ENCODE peak calls at places on chromosomes 13 and 19, in six cellular contexts. Q is CD4-positive, alpha-beta T cell; H is WTC11; Y is A549; T is astrocyte of the spinal cord; V is Calu3. J is an unnamed sample.

GRCh38 chr13:20359335-20359734 is 127.2 kb upstream of the GJB6 start:
- DNase-seq in Q (no peak), H (no peak), Y (peak; percentile 32), T (peak; percentile 96), V (peak; percentile 19), J (peak; percentile 97)

GRCh38 chr19:17772172-17772571 is 20.9 kb downstream of the FCHO1 start:
- DNase-seq in Q (no peak), H (no peak), Y (no peak), T (no peak), V (no peak), J (peak; percentile 37)

GRCh38 chr13:100098445-100099116 is 9.7 kb downstream of the PCCA start:
- DNase-seq in Q (no peak), H (no peak), Y (no peak), T (no peak), V (no peak), J (no peak)

GRCh38 chr19:7788178-7788932 is 25.3 kb downstream of the CLEC4M start:
- DNase-seq in Q (no peak), H (peak; percentile 36), Y (no peak), T (no peak), V (no peak), J (no peak)

GRCh38 chr19:12996542-12997094 is 1.3 kb downstream of the NFIX start:
- DNase-seq in Q (no peak), H (peak; percentile 68), Y (no peak), T (no peak), V (no peak), J (peak; percentile 23)

GRCh38 chr13:94710081-94710809 is 2.1 kb downstream of the SOX21 start:
- DNase-seq in Q (no peak), H (no peak), Y (no peak), T (peak; percentile 23), V (no peak), J (no peak)

GRCh38 chr13:42747399-42747873 is 33.9 kb upstream of the FAM216B start:
- DNase-seq in Q (no peak), H (no peak), Y (no peak), T (peak; percentile 98), V (peak; percentile 11), J (peak; percentile 100)

GRCh38 chr13:33123066-33123940 is 107.1 kb downstream of the KL start:
- DNase-seq in Q (no peak), H (no peak), Y (no peak), T (no peak), V (no peak), J (peak; percentile 90)

GRCh38 chr13:75803175-75803611 is 167.1 kb downstream of the LMO7 start:
- DNase-seq in Q (peak; percentile 24), H (peak; percentile 55), Y (no peak), T (no peak), V (no peak), J (no peak)

GRCh38 chr13:48852911-48853310 is 122.8 kb upstream of the FNDC3A start:
- DNase-seq in Q (no peak), H (no peak), Y (no peak), T (no peak), V (no peak), J (no peak)

GRCh38 chr13:101536079-101536478 is 83.6 kb downstream of the ITGBL1 start:
- DNase-seq in Q (no peak), H (no peak), Y (no peak), T (no peak), V (no peak), J (no peak)

GRCh38 chr19:507286-508203 is at the start of gene TPGS1:
- DNase-seq in Q (peak; percentile 83), H (peak; percentile 93), Y (no peak), T (peak; percentile 75), V (peak; percentile 90), J (peak; percentile 44)

GRCh38 chr19:7989071-7989575 is 16.3 kb downstream of the ELAVL1 start:
- DNase-seq in Q (no peak), H (no peak), Y (no peak), T (no peak), V (no peak), J (no peak)

GRCh38 chr13:65932587-65933239 is 1297.4 kb downstream of the PCDH9 start:
- DNase-seq in Q (no peak), H (no peak), Y (no peak), T (no peak), V (no peak), J (peak; percentile 82)

DNA sequence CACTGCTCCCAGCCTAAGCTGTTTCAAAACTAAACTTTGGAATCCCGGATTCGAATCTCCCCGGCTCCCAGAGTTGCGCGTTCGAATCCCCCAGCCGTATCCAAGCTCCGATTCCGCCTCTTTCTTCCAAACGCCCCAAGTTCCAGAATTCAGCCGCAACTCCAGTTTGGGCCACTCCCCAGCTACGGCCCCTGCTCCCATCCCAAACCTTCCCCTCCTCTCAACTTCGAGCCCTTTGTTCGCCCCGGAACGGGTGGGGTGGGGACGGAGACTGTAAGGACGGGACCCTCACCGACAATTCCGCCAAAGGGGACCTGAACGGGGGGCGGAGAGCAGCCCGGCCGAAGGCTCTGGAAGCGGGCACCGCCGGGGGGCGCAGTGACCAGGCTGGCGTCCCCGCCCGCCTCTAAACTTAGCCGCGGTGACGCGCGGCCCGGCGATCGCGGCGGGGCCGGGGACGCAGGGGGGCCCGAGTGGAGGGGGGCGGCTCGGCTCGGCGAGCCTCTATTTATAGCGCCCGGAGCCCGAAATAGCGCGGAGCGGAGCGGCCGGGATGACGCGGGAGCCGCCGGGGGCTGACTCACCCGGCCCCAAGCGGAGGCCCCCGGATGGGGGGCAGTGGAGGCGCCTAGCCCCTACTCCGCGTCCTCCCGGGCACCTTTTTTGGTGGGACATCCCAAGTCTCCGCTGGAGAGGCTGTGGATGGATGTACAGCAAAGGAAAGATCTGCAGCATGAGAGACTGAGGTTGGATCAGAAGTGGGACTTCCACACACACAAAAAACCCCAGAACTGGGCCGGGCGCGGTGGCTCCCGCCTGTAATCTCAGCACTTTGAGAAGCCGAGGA is 4.9 kb upstream of the ERCC1 start:
- DNase-seq in Q (no peak), H (peak; percentile 78), Y (peak; percentile 68), T (peak; percentile 64), V (peak; percentile 58), J (no peak)
- TF ChIP-seq CTCF in Q (no peak), H (peak; percentile 33), Y (peak; percentile 65), T (peak; percentile 61), V (peak; percentile 69), J (peak; percentile 77)

DNA sequence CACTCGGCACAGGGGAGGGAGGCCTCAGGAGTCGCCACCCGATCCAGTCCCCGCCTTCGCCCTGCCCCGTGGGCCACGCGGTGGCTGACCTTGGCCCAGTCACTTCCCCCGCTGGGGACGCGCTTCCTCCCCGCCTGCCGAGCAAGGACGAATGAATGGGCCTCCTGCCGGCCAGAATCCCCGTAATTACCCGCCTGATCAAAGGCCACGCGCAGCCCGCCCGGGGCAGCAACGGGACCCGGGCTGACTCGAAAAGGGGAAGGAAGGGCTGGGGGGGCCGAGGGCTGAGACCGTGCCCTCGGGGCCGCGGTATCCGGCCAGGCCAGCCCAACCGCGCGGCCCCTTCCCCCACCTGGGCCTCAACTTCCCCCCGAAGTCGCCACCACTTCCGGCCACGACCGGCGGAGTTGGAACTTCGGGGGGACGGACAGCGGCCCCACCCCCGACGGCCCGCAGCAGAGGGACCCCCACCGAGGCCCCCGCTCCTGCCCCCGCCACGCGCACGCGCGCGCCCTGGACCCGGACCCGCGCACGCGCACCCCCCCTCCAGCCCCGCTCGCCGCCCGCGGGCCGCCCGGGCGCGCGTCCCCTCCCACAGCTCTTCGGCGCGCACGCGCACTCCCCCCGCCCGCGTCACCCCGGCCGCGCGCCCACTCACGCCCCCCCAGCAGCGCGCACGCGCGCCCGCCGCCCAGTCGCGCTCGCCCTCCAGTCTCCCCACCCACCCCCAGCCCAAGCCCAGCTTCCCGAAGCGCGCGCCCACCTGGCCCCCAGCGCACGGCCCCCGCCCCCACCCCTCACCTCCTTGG is 520 bp downstream of the ZNF787 start:
- DNase-seq in Q (peak; percentile 69), H (peak; percentile 52), Y (peak; percentile 88), T (peak; percentile 68), V (peak; percentile 85), J (peak; percentile 72)
- TF ChIP-seq CTCF in Q (peak; percentile 17), H (no peak), Y (no peak), T (peak; percentile 19), V (no peak), J (peak; percentile 56)

DNA sequence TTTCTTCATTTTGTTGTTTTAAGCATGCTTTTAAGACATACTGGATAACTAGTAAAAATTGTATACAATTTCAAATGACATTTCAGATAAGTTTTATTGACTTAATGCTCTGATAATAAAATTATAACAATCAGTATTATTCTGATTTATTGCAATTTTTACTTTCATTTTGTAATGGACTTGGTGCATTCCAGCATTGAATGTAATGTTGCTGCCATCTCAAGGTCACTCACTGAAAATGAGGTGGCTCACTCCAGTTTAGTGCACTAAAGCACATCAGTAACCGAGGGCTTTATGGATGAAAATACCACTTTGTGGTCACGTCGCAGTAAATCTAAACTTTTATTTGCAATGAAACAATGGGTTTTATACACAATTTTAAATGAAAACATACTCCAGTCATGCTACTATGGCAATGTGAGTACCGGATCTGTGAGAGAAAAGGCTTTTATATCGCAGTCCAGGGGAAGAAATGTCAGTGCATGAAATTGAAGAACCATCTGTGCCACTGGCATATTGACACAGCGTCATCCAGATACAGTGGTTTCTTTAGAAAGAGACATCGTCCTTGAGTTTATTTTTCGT is 20.7 kb upstream of the ZNF507 start:
- DNase-seq in Q (no peak), H (no peak), Y (no peak), T (no peak), V (no peak), J (no peak)
- TF ChIP-seq CTCF in Q (no peak), H (no peak), Y (peak; percentile 34), T (no peak), V (no peak), J (peak; percentile 34)

GRCh38 chr19:40193587-40193849 is 2.3 kb downstream of the MAP3K10 start:
- DNase-seq in Q (no peak), H (no peak), Y (no peak), T (no peak), V (no peak), J (peak; percentile 30)

GRCh38 chr19:40190891-40191835 is at the start of gene MAP3K10:
- DNase-seq in Q (peak; percentile 67), H (peak; percentile 68), Y (peak; percentile 95), T (peak; percentile 58), V (peak; percentile 87), J (peak; percentile 49)

GRCh38 chr19:40192758-40193586 is 1.7 kb downstream of the MAP3K10 start:
- DNase-seq in Q (no peak), H (no peak), Y (no peak), T (no peak), V (no peak), J (no peak)

GRCh38 chr19:40191836-40192646 is 815 bp downstream of the MAP3K10 start:
- DNase-seq in Q (peak; percentile 4), H (peak; percentile 81), Y (peak; percentile 70), T (peak; percentile 12), V (peak; percentile 50), J (no peak)
- TF ChIP-seq CTCF in Q (no peak), H (no peak), Y (peak; percentile 27), T (no peak), V (no peak), J (peak; percentile 34)

GRCh38 chr13:39363393-39363792 is 239.6 kb downstream of the LHFPL6 start:
- DNase-seq in Q (no peak), H (no peak), Y (no peak), T (no peak), V (no peak), J (no peak)
- TF ChIP-seq CTCF in Q (no peak), H (no peak), Y (no peak), T (no peak), V (no peak), J (no peak)

J was measured in HFFc6.